ENCODE peak calls at places on chromosomes 7 and 10, in nine cellular contexts. One of them, this sample, is unnamed.

GRCh38 chr7:157347217-157347904 is 10.6 kb downstream of the DNAJB6 start:
- DNase-seq in hypothalamus: no peak
- DNase-seq in hippocampal formation: no peak
- DNase-seq in esophagus muscularis mucosa: no peak
- DNase-seq in HFF-Myc: no peak
- DNase-seq in T-helper 17 cell: no peak
- DNase-seq in AG08395: peak; percentile 72
- DNase-seq in activated naive CD4-positive, alpha-beta T cell treated with anti-CD3 and anti-CD28 coated beads, Interleukin-2, amount 50 U/mL, for 72 hours: no peak
- DNase-seq in DND-41: no peak
- DNase-seq in this sample: no peak

GRCh38 chr7:34776748-34777358 is 118.8 kb downstream of the NPSR1 start:
- DNase-seq in hypothalamus: no peak
- DNase-seq in hippocampal formation: no peak
- DNase-seq in esophagus muscularis mucosa: no peak
- DNase-seq in HFF-Myc: no peak
- DNase-seq in T-helper 17 cell: no peak
- DNase-seq in AG08395: no peak
- DNase-seq in activated naive CD4-positive, alpha-beta T cell treated with anti-CD3 and anti-CD28 coated beads, Interleukin-2, amount 50 U/mL, for 72 hours: no peak
- DNase-seq in DND-41: no peak
- DNase-seq in this sample: no peak

GRCh38 chr10:44660271-44660670 is 250.9 kb upstream of the TMEM72 start:
- DNase-seq in hypothalamus: no peak
- DNase-seq in hippocampal formation: no peak
- DNase-seq in esophagus muscularis mucosa: no peak
- DNase-seq in HFF-Myc: no peak
- DNase-seq in T-helper 17 cell: no peak
- DNase-seq in AG08395: no peak
- DNase-seq in activated naive CD4-positive, alpha-beta T cell treated with anti-CD3 and anti-CD28 coated beads, Interleukin-2, amount 50 U/mL, for 72 hours: no peak
- DNase-seq in DND-41: no peak
- DNase-seq in this sample: no peak

GRCh38 chr10:34295142-34295548 is 520.0 kb downstream of the PARD3 start:
- DNase-seq in hypothalamus: no peak
- DNase-seq in hippocampal formation: no peak
- DNase-seq in esophagus muscularis mucosa: no peak
- DNase-seq in HFF-Myc: no peak
- DNase-seq in T-helper 17 cell: no peak
- DNase-seq in AG08395: no peak
- DNase-seq in activated naive CD4-positive, alpha-beta T cell treated with anti-CD3 and anti-CD28 coated beads, Interleukin-2, amount 50 U/mL, for 72 hours: no peak
- DNase-seq in DND-41: no peak
- DNase-seq in this sample: no peak

GRCh38 chr10:93904901-93905300 is 11.1 kb downstream of the SLC35G1 start:
- DNase-seq in hypothalamus: no peak
- DNase-seq in hippocampal formation: no peak
- DNase-seq in esophagus muscularis mucosa: no peak
- DNase-seq in HFF-Myc: no peak
- DNase-seq in T-helper 17 cell: no peak
- DNase-seq in AG08395: no peak
- DNase-seq in activated naive CD4-positive, alpha-beta T cell treated with anti-CD3 and anti-CD28 coated beads, Interleukin-2, amount 50 U/mL, for 72 hours: no peak
- DNase-seq in DND-41: no peak
- DNase-seq in this sample: no peak

GRCh38 chr10:130575756-130576285 is 439.6 kb downstream of the GLRX3 start:
- DNase-seq in hypothalamus: no peak
- DNase-seq in hippocampal formation: no peak
- DNase-seq in esophagus muscularis mucosa: peak; percentile 68
- DNase-seq in HFF-Myc: no peak
- DNase-seq in T-helper 17 cell: no peak
- DNase-seq in AG08395: no peak
- DNase-seq in activated naive CD4-positive, alpha-beta T cell treated with anti-CD3 and anti-CD28 coated beads, Interleukin-2, amount 50 U/mL, for 72 hours: no peak
- DNase-seq in DND-41: no peak
- DNase-seq in this sample: no peak

GRCh38 chr10:21715531-21716195 is 181.6 kb downstream of the MLLT10 start:
- DNase-seq in hypothalamus: no peak
- DNase-seq in hippocampal formation: no peak
- DNase-seq in esophagus muscularis mucosa: no peak
- DNase-seq in HFF-Myc: no peak
- DNase-seq in T-helper 17 cell: no peak
- DNase-seq in AG08395: no peak
- DNase-seq in activated naive CD4-positive, alpha-beta T cell treated with anti-CD3 and anti-CD28 coated beads, Interleukin-2, amount 50 U/mL, for 72 hours: no peak
- DNase-seq in DND-41: no peak
- DNase-seq in this sample: no peak

GRCh38 chr7:104327963-104328307 is 468 bp upstream of the LHFPL3 start:
- DNase-seq in hypothalamus: no peak
- DNase-seq in hippocampal formation: no peak
- DNase-seq in esophagus muscularis mucosa: no peak
- DNase-seq in HFF-Myc: no peak
- DNase-seq in T-helper 17 cell: no peak
- DNase-seq in AG08395: no peak
- DNase-seq in activated naive CD4-positive, alpha-beta T cell treated with anti-CD3 and anti-CD28 coated beads, Interleukin-2, amount 50 U/mL, for 72 hours: no peak
- DNase-seq in DND-41: no peak
- DNase-seq in this sample: no peak

GRCh38 chr10:59750155-59750945 is 2.9 kb downstream of the MRLN start:
- DNase-seq in hypothalamus: no peak
- DNase-seq in hippocampal formation: no peak
- DNase-seq in esophagus muscularis mucosa: peak; percentile 26
- DNase-seq in HFF-Myc: no peak
- DNase-seq in T-helper 17 cell: no peak
- DNase-seq in AG08395: no peak
- DNase-seq in activated naive CD4-positive, alpha-beta T cell treated with anti-CD3 and anti-CD28 coated beads, Interleukin-2, amount 50 U/mL, for 72 hours: no peak
- DNase-seq in DND-41: no peak
- DNase-seq in this sample: no peak

GRCh38 chr10:51063659-51064535 is 10.4 kb upstream of the PRKG1 start:
- DNase-seq in hypothalamus: no peak
- DNase-seq in hippocampal formation: peak; percentile 32
- DNase-seq in esophagus muscularis mucosa: no peak
- DNase-seq in HFF-Myc: peak; percentile 52
- DNase-seq in T-helper 17 cell: no peak
- DNase-seq in AG08395: peak; percentile 36
- DNase-seq in activated naive CD4-positive, alpha-beta T cell treated with anti-CD3 and anti-CD28 coated beads, Interleukin-2, amount 50 U/mL, for 72 hours: no peak
- DNase-seq in DND-41: no peak
- DNase-seq in this sample: no peak

GRCh38 chr7:36360244-36360643 is 29.4 kb upstream of the ANLN start:
- DNase-seq in hypothalamus: no peak
- DNase-seq in hippocampal formation: no peak
- DNase-seq in esophagus muscularis mucosa: no peak
- DNase-seq in HFF-Myc: no peak
- DNase-seq in T-helper 17 cell: no peak
- DNase-seq in AG08395: no peak
- DNase-seq in activated naive CD4-positive, alpha-beta T cell treated with anti-CD3 and anti-CD28 coated beads, Interleukin-2, amount 50 U/mL, for 72 hours: no peak
- DNase-seq in DND-41: no peak
- DNase-seq in this sample: no peak

GRCh38 chr7:12712236-12712635 is 24.8 kb downstream of the ARL4A start:
- DNase-seq in hypothalamus: no peak
- DNase-seq in hippocampal formation: no peak
- DNase-seq in esophagus muscularis mucosa: no peak
- DNase-seq in HFF-Myc: no peak
- DNase-seq in T-helper 17 cell: no peak
- DNase-seq in AG08395: no peak
- DNase-seq in activated naive CD4-positive, alpha-beta T cell treated with anti-CD3 and anti-CD28 coated beads, Interleukin-2, amount 50 U/mL, for 72 hours: no peak
- DNase-seq in DND-41: no peak
- DNase-seq in this sample: no peak

GRCh38 chr7:102201576-102201975 is 85.1 kb upstream of the SH2B2 start:
- DNase-seq in hypothalamus: no peak
- DNase-seq in hippocampal formation: no peak
- DNase-seq in esophagus muscularis mucosa: no peak
- DNase-seq in HFF-Myc: no peak
- DNase-seq in T-helper 17 cell: no peak
- DNase-seq in AG08395: no peak
- DNase-seq in activated naive CD4-positive, alpha-beta T cell treated with anti-CD3 and anti-CD28 coated beads, Interleukin-2, amount 50 U/mL, for 72 hours: no peak
- DNase-seq in DND-41: no peak
- DNase-seq in this sample: no peak

GRCh38 chr7:90879924-90880323 is 283.8 kb downstream of the CDK14 start:
- DNase-seq in hypothalamus: no peak
- DNase-seq in hippocampal formation: no peak
- DNase-seq in esophagus muscularis mucosa: no peak
- DNase-seq in HFF-Myc: no peak
- DNase-seq in T-helper 17 cell: no peak
- DNase-seq in AG08395: no peak
- DNase-seq in activated naive CD4-positive, alpha-beta T cell treated with anti-CD3 and anti-CD28 coated beads, Interleukin-2, amount 50 U/mL, for 72 hours: no peak
- DNase-seq in DND-41: no peak
- DNase-seq in this sample: no peak

GRCh38 chr7:43479543-43479942 is 103.4 kb upstream of the STK17A start:
- DNase-seq in hypothalamus: no peak
- DNase-seq in hippocampal formation: no peak
- DNase-seq in esophagus muscularis mucosa: peak; percentile 64
- DNase-seq in HFF-Myc: no peak
- DNase-seq in T-helper 17 cell: no peak
- DNase-seq in AG08395: no peak
- DNase-seq in activated naive CD4-positive, alpha-beta T cell treated with anti-CD3 and anti-CD28 coated beads, Interleukin-2, amount 50 U/mL, for 72 hours: no peak
- DNase-seq in DND-41: no peak
- DNase-seq in this sample: no peak

GRCh38 chr7:112433289-112433688 is 17.0 kb upstream of the IFRD1 start:
- DNase-seq in hypothalamus: no peak
- DNase-seq in hippocampal formation: no peak
- DNase-seq in esophagus muscularis mucosa: no peak
- DNase-seq in HFF-Myc: no peak
- DNase-seq in T-helper 17 cell: no peak
- DNase-seq in AG08395: no peak
- DNase-seq in activated naive CD4-positive, alpha-beta T cell treated with anti-CD3 and anti-CD28 coated beads, Interleukin-2, amount 50 U/mL, for 72 hours: no peak
- DNase-seq in DND-41: peak; percentile 57
- DNase-seq in this sample: no peak

GRCh38 chr7:55214707-55215106 is 150.4 kb upstream of the LANCL2 start:
- DNase-seq in hypothalamus: no peak
- DNase-seq in hippocampal formation: no peak
- DNase-seq in esophagus muscularis mucosa: peak; percentile 86
- DNase-seq in HFF-Myc: no peak
- DNase-seq in T-helper 17 cell: no peak
- DNase-seq in AG08395: peak; percentile 30
- DNase-seq in activated naive CD4-positive, alpha-beta T cell treated with anti-CD3 and anti-CD28 coated beads, Interleukin-2, amount 50 U/mL, for 72 hours: no peak
- DNase-seq in DND-41: no peak
- DNase-seq in this sample: no peak

GRCh38 chr7:143382126-143382790 is 1.1 kb downstream of the ZYX start:
- DNase-seq in hypothalamus: no peak
- DNase-seq in hippocampal formation: no peak
- DNase-seq in esophagus muscularis mucosa: no peak
- DNase-seq in HFF-Myc: no peak
- DNase-seq in T-helper 17 cell: no peak
- DNase-seq in AG08395: no peak
- DNase-seq in activated naive CD4-positive, alpha-beta T cell treated with anti-CD3 and anti-CD28 coated beads, Interleukin-2, amount 50 U/mL, for 72 hours: peak; percentile 44
- DNase-seq in DND-41: no peak
- DNase-seq in this sample: no peak

GRCh38 chr10:49109669-49110335 is 5.5 kb downstream of the VSTM4 start:
- DNase-seq in hypothalamus: no peak
- DNase-seq in hippocampal formation: no peak
- DNase-seq in esophagus muscularis mucosa: no peak
- DNase-seq in HFF-Myc: peak; percentile 79
- DNase-seq in T-helper 17 cell: no peak
- DNase-seq in AG08395: peak; percentile 89
- DNase-seq in activated naive CD4-positive, alpha-beta T cell treated with anti-CD3 and anti-CD28 coated beads, Interleukin-2, amount 50 U/mL, for 72 hours: no peak
- DNase-seq in DND-41: no peak
- DNase-seq in this sample: no peak

GRCh38 chr10:62049815-62050626 is 148.5 kb downstream of the ARID5B start:
- DNase-seq in hypothalamus: no peak
- DNase-seq in hippocampal formation: no peak
- DNase-seq in esophagus muscularis mucosa: no peak
- DNase-seq in HFF-Myc: no peak
- DNase-seq in T-helper 17 cell: no peak
- DNase-seq in AG08395: no peak
- DNase-seq in activated naive CD4-positive, alpha-beta T cell treated with anti-CD3 and anti-CD28 coated beads, Interleukin-2, amount 50 U/mL, for 72 hours: no peak
- DNase-seq in DND-41: no peak
- DNase-seq in this sample: no peak

GRCh38 chr7:73715648-73716317 is 3.7 kb downstream of the STX1A start:
- DNase-seq in hypothalamus: no peak
- DNase-seq in hippocampal formation: no peak
- DNase-seq in esophagus muscularis mucosa: no peak
- DNase-seq in HFF-Myc: peak; percentile 74
- DNase-seq in T-helper 17 cell: no peak
- DNase-seq in AG08395: peak; percentile 96
- DNase-seq in activated naive CD4-positive, alpha-beta T cell treated with anti-CD3 and anti-CD28 coated beads, Interleukin-2, amount 50 U/mL, for 72 hours: no peak
- DNase-seq in DND-41: no peak
- DNase-seq in this sample: no peak

GRCh38 chr10:8054243-8054497 is 318 bp upstream of the GATA3 start:
- DNase-seq in hypothalamus: no peak
- DNase-seq in hippocampal formation: no peak
- DNase-seq in esophagus muscularis mucosa: no peak
- DNase-seq in HFF-Myc: no peak
- DNase-seq in T-helper 17 cell: no peak
- DNase-seq in AG08395: no peak
- DNase-seq in activated naive CD4-positive, alpha-beta T cell treated with anti-CD3 and anti-CD28 coated beads, Interleukin-2, amount 50 U/mL, for 72 hours: no peak
- DNase-seq in DND-41: no peak
- DNase-seq in this sample: no peak

GRCh38 chr10:42981358-42982236 is 95.3 kb upstream of the RET start:
- DNase-seq in hypothalamus: no peak
- DNase-seq in hippocampal formation: no peak
- DNase-seq in esophagus muscularis mucosa: no peak
- DNase-seq in HFF-Myc: no peak
- DNase-seq in T-helper 17 cell: no peak
- DNase-seq in AG08395: no peak
- DNase-seq in activated naive CD4-positive, alpha-beta T cell treated with anti-CD3 and anti-CD28 coated beads, Interleukin-2, amount 50 U/mL, for 72 hours: no peak
- DNase-seq in DND-41: no peak
- DNase-seq in this sample: no peak

GRCh38 chr7:17021205-17021604 is 139.4 kb upstream of the AGR3 start:
- DNase-seq in hypothalamus: no peak
- DNase-seq in hippocampal formation: no peak
- DNase-seq in esophagus muscularis mucosa: no peak
- DNase-seq in HFF-Myc: no peak
- DNase-seq in T-helper 17 cell: no peak
- DNase-seq in AG08395: peak; percentile 29
- DNase-seq in activated naive CD4-positive, alpha-beta T cell treated with anti-CD3 and anti-CD28 coated beads, Interleukin-2, amount 50 U/mL, for 72 hours: no peak
- DNase-seq in DND-41: no peak
- DNase-seq in this sample: no peak

GRCh38 chr10:86958831-86959736 is 685 bp downstream of the SNCG start:
- DNase-seq in hypothalamus: no peak
- DNase-seq in hippocampal formation: no peak
- DNase-seq in esophagus muscularis mucosa: no peak
- DNase-seq in HFF-Myc: no peak
- DNase-seq in T-helper 17 cell: no peak
- DNase-seq in AG08395: no peak
- DNase-seq in activated naive CD4-positive, alpha-beta T cell treated with anti-CD3 and anti-CD28 coated beads, Interleukin-2, amount 50 U/mL, for 72 hours: no peak
- DNase-seq in DND-41: no peak
- DNase-seq in this sample: no peak

GRCh38 chr7:105924950-105925349 is 38.1 kb upstream of the CDHR3 start:
- DNase-seq in hypothalamus: no peak
- DNase-seq in hippocampal formation: no peak
- DNase-seq in esophagus muscularis mucosa: no peak
- DNase-seq in HFF-Myc: no peak
- DNase-seq in T-helper 17 cell: no peak
- DNase-seq in AG08395: no peak
- DNase-seq in activated naive CD4-positive, alpha-beta T cell treated with anti-CD3 and anti-CD28 coated beads, Interleukin-2, amount 50 U/mL, for 72 hours: no peak
- DNase-seq in DND-41: no peak
- DNase-seq in this sample: no peak

GRCh38 chr10:121667948-121668335 is 69.7 kb upstream of the FGFR2 start:
- DNase-seq in hypothalamus: no peak
- DNase-seq in hippocampal formation: no peak
- DNase-seq in esophagus muscularis mucosa: no peak
- DNase-seq in HFF-Myc: no peak
- DNase-seq in T-helper 17 cell: no peak
- DNase-seq in AG08395: no peak
- DNase-seq in activated naive CD4-positive, alpha-beta T cell treated with anti-CD3 and anti-CD28 coated beads, Interleukin-2, amount 50 U/mL, for 72 hours: no peak
- DNase-seq in DND-41: no peak
- DNase-seq in this sample: no peak

GRCh38 chr10:86687750-86688149 is 19.4 kb downstream of the LDB3 start:
- DNase-seq in hypothalamus: no peak
- DNase-seq in hippocampal formation: no peak
- DNase-seq in esophagus muscularis mucosa: no peak
- DNase-seq in HFF-Myc: no peak
- DNase-seq in T-helper 17 cell: no peak
- DNase-seq in AG08395: peak; percentile 75
- DNase-seq in activated naive CD4-positive, alpha-beta T cell treated with anti-CD3 and anti-CD28 coated beads, Interleukin-2, amount 50 U/mL, for 72 hours: no peak
- DNase-seq in DND-41: no peak
- DNase-seq in this sample: no peak

This sample was measured in nucleus accumbens.